ENCODE peak calls at places on chromosomes 13 and 19, in seven cellular contexts. One of them, this sample, is unnamed.

GRCh38 chr13:85529216-85529590 is 270.0 kb downstream of the SLITRK6 start:
- DNase-seq in ELR: peak; percentile 62
- DNase-seq in NCI-H187: no peak
- DNase-seq in GM12891: no peak
- DNase-seq in cardiac fibroblast: no peak
- DNase-seq in NCI-H2107: no peak
- DNase-seq in left lobe of liver: no peak
- DNase-seq in this sample: peak; percentile 18

GRCh38 chr19:17448190-17448967 is at the start of gene TMEM221:
- DNase-seq in cardiac fibroblast: peak; percentile 30
- DNase-seq in NCI-H187: no peak
- DNase-seq in ELR: peak; percentile 48
- DNase-seq in GM12891: peak; percentile 47
- DNase-seq in NCI-H2107: no peak
- DNase-seq in left lobe of liver: no peak
- DNase-seq in this sample: no peak

GRCh38 chr13:81872581-81872980 is 1531.7 kb upstream of the SPRY2 start:
- DNase-seq in cardiac fibroblast: no peak
- DNase-seq in left lobe of liver: no peak
- DNase-seq in ELR: peak; percentile 53
- DNase-seq in NCI-H2107: no peak
- DNase-seq in NCI-H187: no peak
- DNase-seq in GM12891: no peak
- DNase-seq in this sample: no peak

GRCh38 chr13:48500652-48501197 is 32.2 kb downstream of the RCBTB2 start:
- DNase-seq in NCI-H2107: peak; percentile 26
- DNase-seq in GM12891: no peak
- DNase-seq in ELR: peak; percentile 85
- DNase-seq in left lobe of liver: no peak
- DNase-seq in cardiac fibroblast: peak; percentile 91
- DNase-seq in NCI-H187: no peak
- DNase-seq in this sample: peak; percentile 93

GRCh38 chr13:92436927-92437326 is 789.7 kb upstream of the GPC6 start:
- DNase-seq in NCI-H2107: no peak
- DNase-seq in GM12891: no peak
- DNase-seq in left lobe of liver: no peak
- DNase-seq in NCI-H187: no peak
- DNase-seq in cardiac fibroblast: no peak
- DNase-seq in ELR: no peak
- DNase-seq in this sample: no peak

GRCh38 chr13:23505007-23505406 is 65.2 kb upstream of the TNFRSF19 start:
- DNase-seq in left lobe of liver: no peak
- DNase-seq in NCI-H187: no peak
- DNase-seq in NCI-H2107: no peak
- DNase-seq in ELR: peak; percentile 78
- DNase-seq in cardiac fibroblast: peak; percentile 34
- DNase-seq in GM12891: no peak
- DNase-seq in this sample: peak; percentile 87

GRCh38 chr13:31209172-31209818 is 9.5 kb downstream of the B3GLCT start:
- DNase-seq in GM12891: no peak
- DNase-seq in NCI-H187: no peak
- DNase-seq in ELR: no peak
- DNase-seq in cardiac fibroblast: peak; percentile 48
- DNase-seq in left lobe of liver: no peak
- DNase-seq in NCI-H2107: peak; percentile 67
- DNase-seq in this sample: peak; percentile 58

GRCh38 chr13:99425485-99426341 is 75.6 kb upstream of the TM9SF2 start:
- DNase-seq in cardiac fibroblast: no peak
- DNase-seq in NCI-H187: no peak
- DNase-seq in GM12891: peak; percentile 58
- DNase-seq in ELR: no peak
- DNase-seq in left lobe of liver: peak; percentile 23
- DNase-seq in NCI-H2107: no peak
- DNase-seq in this sample: no peak

GRCh38 chr13:67353891-67354459 is 123.8 kb upstream of the PCDH9 start:
- DNase-seq in NCI-H2107: no peak
- DNase-seq in NCI-H187: no peak
- DNase-seq in left lobe of liver: no peak
- DNase-seq in GM12891: no peak
- DNase-seq in cardiac fibroblast: peak; percentile 69
- DNase-seq in ELR: peak; percentile 28
- DNase-seq in this sample: peak; percentile 0

GRCh38 chr13:54875111-54875510 is 1846.5 kb downstream of the OLFM4 start:
- DNase-seq in cardiac fibroblast: no peak
- DNase-seq in NCI-H2107: no peak
- DNase-seq in left lobe of liver: no peak
- DNase-seq in GM12891: no peak
- DNase-seq in ELR: no peak
- DNase-seq in NCI-H187: no peak
- DNase-seq in this sample: no peak

GRCh38 chr19:15015946-15016542 is 33.2 kb upstream of the CASP14 start:
- DNase-seq in GM12891: no peak
- DNase-seq in left lobe of liver: no peak
- DNase-seq in NCI-H2107: no peak
- DNase-seq in NCI-H187: no peak
- DNase-seq in cardiac fibroblast: peak; percentile 18
- DNase-seq in ELR: peak; percentile 30
- DNase-seq in this sample: no peak

GRCh38 chr19:46698395-46699321 is 18.3 kb downstream of the PRKD2 start:
- DNase-seq in NCI-H2107: no peak
- DNase-seq in ELR: no peak
- DNase-seq in cardiac fibroblast: no peak
- DNase-seq in GM12891: no peak
- DNase-seq in left lobe of liver: no peak
- DNase-seq in NCI-H187: no peak
- DNase-seq in this sample: no peak

GRCh38 chr19:15304140-15304705 is 28.1 kb downstream of the BRD4 start:
- DNase-seq in NCI-H2107: no peak
- DNase-seq in cardiac fibroblast: no peak
- DNase-seq in ELR: peak; percentile 41
- DNase-seq in GM12891: no peak
- DNase-seq in NCI-H187: no peak
- DNase-seq in left lobe of liver: no peak
- DNase-seq in this sample: peak; percentile 47

GRCh38 chr13:32165791-32166190 is 134.2 kb downstream of the FRY start:
- DNase-seq in GM12891: no peak
- DNase-seq in cardiac fibroblast: no peak
- DNase-seq in NCI-H187: no peak
- DNase-seq in left lobe of liver: no peak
- DNase-seq in ELR: no peak
- DNase-seq in NCI-H2107: no peak
- DNase-seq in this sample: peak; percentile 45

GRCh38 chr13:48401480-48401879 is 11.4 kb downstream of the LPAR6 start:
- DNase-seq in GM12891: no peak
- DNase-seq in cardiac fibroblast: no peak
- DNase-seq in NCI-H187: no peak
- DNase-seq in left lobe of liver: no peak
- DNase-seq in ELR: no peak
- DNase-seq in NCI-H2107: no peak
- DNase-seq in this sample: peak; percentile 39

This sample was measured in AG10803.